ENCODE peak calls at places on chromosomes 1 and 21, in eight cellular contexts. R is IMR-90, E is stomach, J is A549, A is astrocyte, C is ovary, U is cardiac muscle cell, S is spleen. D is an unnamed sample.

GRCh38 chr1:214004795-214005194 is 17.0 kb downstream of the PROX1 start:
- DNase-seq in J (no peak), U (no peak), C (no peak), R (no peak), E (no peak), A (no peak), S (no peak), D (no peak)

GRCh38 chr21:41932576-41933258 is 21.1 kb downstream of the C2CD2 start:
- DNase-seq in S (peak), C (peak), U (no peak), J (no peak), R (peak), E (no peak), A (peak), D (peak)

GRCh38 chr21:35843911-35844667 is 216.2 kb downstream of the SETD4 start:
- DNase-seq in C (no peak), E (no peak), S (no peak), A (no peak), J (no peak), U (peak), R (no peak), D (no peak)

GRCh38 chr21:31908106-31909031 is 35.5 kb downstream of the HUNK start:
- DNase-seq in A (peak), C (peak), S (no peak), R (peak), U (no peak), J (no peak), E (no peak), D (no peak)

GRCh38 chr1:3219005-3219724 is 150.2 kb downstream of the PRDM16 start:
- DNase-seq in E (peak), U (peak), C (no peak), S (no peak), J (peak), A (peak), R (no peak), D (peak)

GRCh38 chr1:206723500-206724472 is 39.1 kb downstream of the MAPKAPK2 start:
- DNase-seq in C (peak), A (peak), J (peak), S (no peak), U (peak), E (peak), R (peak), D (peak)

GRCh38 chr1:39369568-39369967 is 121.9 kb upstream of the BMP8A start:
- DNase-seq in U (no peak), A (no peak), E (no peak), C (no peak), J (no peak), R (no peak), S (no peak), D (no peak)

GRCh38 chr1:237562247-237562823 is 328.4 kb downstream of the ZP4 start:
- DNase-seq in R (peak), E (no peak), A (peak), C (no peak), U (peak), S (no peak), J (peak), D (no peak)

GRCh38 chr1:198472123-198472522 is 68.4 kb downstream of the ATP6V1G3 start:
- DNase-seq in E (no peak), S (no peak), A (no peak), C (no peak), J (no peak), U (no peak), R (no peak), D (no peak)

GRCh38 chr1:154407866-154408777 is 3.0 kb downstream of the IL6R start:
- DNase-seq in E (no peak), C (no peak), U (no peak), S (no peak), R (peak), J (no peak), A (no peak), D (peak)

GRCh38 chr1:39105061-39105840 is 79.1 kb downstream of the NDUFS5 start:
- DNase-seq in J (no peak), C (peak), S (peak), R (peak), U (peak), E (peak), A (no peak), D (peak)

GRCh38 chr1:9534953-9535352 is 4.3 kb upstream of the SLC25A33 start:
- DNase-seq in E (no peak), U (no peak), A (no peak), S (no peak), R (no peak), J (no peak), C (no peak), D (no peak)

GRCh38 chr1:44806025-44806703 is 987 bp downstream of the DYNLT4 start:
- DNase-seq in U (no peak), S (peak), C (no peak), J (no peak), A (no peak), E (no peak), R (no peak), D (peak)

GRCh38 chr1:243471754-243472725 is 216.2 kb downstream of the SDCCAG8 start:
- DNase-seq in A (peak), R (peak), C (no peak), E (no peak), S (no peak), U (no peak), J (no peak), D (no peak)

GRCh38 chr1:97636941-97637340 is 283.9 kb downstream of the DPYD start:
- DNase-seq in C (no peak), E (no peak), S (no peak), J (no peak), R (no peak), U (peak), A (peak), D (no peak)

GRCh38 chr1:22053861-22054770 is 1.6 kb downstream of the CDC42 start:
- DNase-seq in S (peak), E (no peak), A (no peak), R (peak), C (no peak), J (no peak), U (peak), D (no peak)

GRCh38 chr1:201217146-201217545 is 26.5 kb downstream of the IGFN1 start:
- DNase-seq in U (no peak), R (no peak), A (no peak), S (no peak), C (no peak), J (no peak), E (no peak), D (no peak)

GRCh38 chr1:25568834-25569598 is 25.6 kb downstream of the LDLRAP1 start:
- DNase-seq in R (peak), U (peak), E (no peak), S (no peak), C (peak), A (peak), J (peak), D (peak)

GRCh38 chr1:209755926-209756607 is at the start of gene TRAF3IP3:
- DNase-seq in S (peak), E (peak), R (no peak), U (no peak), C (no peak), A (no peak), J (no peak), D (no peak)

GRCh38 chr1:20948091-20948490 is 161.0 kb upstream of the HP1BP3 start:
- DNase-seq in U (no peak), R (no peak), J (no peak), A (no peak), C (no peak), E (no peak), S (no peak), D (no peak)

GRCh38 chr1:47172782-47173181 is 17.1 kb downstream of the PDZK1IP1 start:
- DNase-seq in R (no peak), U (no peak), S (no peak), C (no peak), J (no peak), E (no peak), A (no peak), D (no peak)

GRCh38 chr1:153616885-153617428 is 832 bp upstream of the S100A14 start:
- DNase-seq in J (no peak), C (no peak), A (no peak), E (no peak), R (no peak), S (no peak), U (no peak), D (peak)

GRCh38 chr1:201212056-201212455 is 21.4 kb downstream of the IGFN1 start:
- DNase-seq in A (no peak), E (no peak), C (no peak), J (no peak), U (no peak), R (no peak), S (peak), D (no peak)

DNA sequence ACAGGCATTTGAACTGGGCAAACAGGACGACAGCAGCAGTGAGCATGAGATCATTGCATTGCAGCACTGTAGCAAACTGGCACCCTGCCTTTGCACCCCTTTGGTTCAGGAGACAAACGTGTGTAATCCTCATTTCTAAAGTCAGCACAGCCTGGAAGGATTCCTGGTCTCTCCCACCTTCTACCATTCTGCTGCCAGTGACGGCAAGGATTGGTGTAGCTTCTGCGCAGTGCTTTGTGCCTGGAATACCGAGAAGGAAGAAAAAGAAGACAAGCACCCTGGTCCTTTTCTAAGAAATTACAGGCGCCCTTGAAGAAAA is 805.3 kb downstream of the USP25 start:
- DNase-seq in J (no peak), C (peak), R (peak), E (peak), A (peak), S (no peak), U (peak), D (peak)
- H3K27ac ChIP-seq in J (peak), C (peak), R (no peak), E (peak), A (peak), S (no peak), U (no peak), D (peak)

DNA sequence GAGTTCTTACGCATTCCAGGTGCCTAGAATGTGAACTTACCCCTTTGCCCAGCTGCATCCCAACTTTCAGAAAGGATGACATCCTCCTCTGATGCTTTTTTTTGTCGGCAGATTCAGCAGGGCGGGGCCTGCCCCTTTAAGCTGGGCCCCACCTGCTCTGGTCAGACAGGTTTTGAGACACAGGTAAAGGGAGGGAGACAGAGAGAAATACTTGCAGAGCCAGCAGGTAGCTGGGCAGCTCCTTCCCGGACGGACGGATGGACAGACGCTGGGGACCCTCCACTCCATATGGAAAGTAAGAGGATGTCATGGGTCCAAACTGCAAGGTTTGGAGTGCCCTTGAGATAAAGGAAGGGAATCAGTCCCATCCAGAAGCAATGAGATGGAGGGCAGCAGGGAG is at the start of gene TMEM79:
- DNase-seq in U (no peak), J (no peak), A (no peak), E (no peak), R (no peak), S (peak), C (no peak), D (no peak)
- TF ChIP-seq CTCF in U (no peak), J (no peak), A (no peak), E (no peak), R (no peak), S (no peak), C (no peak), D (no peak)

DNA sequence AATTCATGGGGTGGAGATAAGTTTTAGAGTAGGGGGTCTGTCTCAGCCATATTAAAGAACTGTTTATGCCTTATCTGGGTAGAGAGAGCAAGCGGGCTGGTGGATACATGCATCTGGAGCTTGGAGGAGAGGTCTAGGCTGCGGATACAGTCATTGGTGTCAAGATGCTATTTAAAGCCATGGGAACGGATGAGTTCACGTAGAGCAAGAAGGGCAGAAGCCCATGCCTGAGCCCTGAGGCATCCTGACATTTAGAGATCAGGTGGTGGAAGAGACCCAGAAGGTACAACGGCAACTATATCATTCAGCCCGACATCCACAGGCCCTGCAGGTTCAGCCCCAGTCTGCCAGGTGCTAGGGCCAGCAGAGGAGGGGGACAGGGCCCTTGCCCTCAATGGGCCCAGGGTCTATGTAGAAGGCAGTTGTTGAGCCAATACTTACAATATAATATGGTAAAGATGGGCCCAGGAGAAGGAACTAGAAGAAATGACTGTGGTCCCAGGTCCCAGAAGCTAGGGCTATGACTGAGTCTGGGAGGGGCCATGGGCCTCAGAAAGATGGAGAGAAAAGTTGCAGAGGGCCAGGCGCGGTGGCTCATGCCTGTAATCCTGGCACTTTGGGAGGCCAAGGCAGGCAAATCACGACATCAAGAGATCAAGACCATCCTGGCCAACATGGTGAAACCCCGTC is 15.2 kb upstream of the CHI3L1 start:
- DNase-seq in J (no peak), E (peak), S (no peak), A (no peak), C (no peak), R (no peak), U (no peak), D (peak)
- H3K27ac ChIP-seq in J (no peak), E (peak), S (no peak), A (no peak), C (no peak), R (peak), U (no peak), D (no peak)

GRCh38 chr1:248873409-248873992 is 14.6 kb upstream of the ZNF692 start:
- DNase-seq in U (peak), C (peak), R (peak), S (peak), J (peak), E (peak), A (peak), D (peak)
- TF ChIP-seq CTCF in U (no peak), C (no peak), R (peak), S (no peak), J (no peak), E (no peak), A (no peak), D (no peak)

DNA sequence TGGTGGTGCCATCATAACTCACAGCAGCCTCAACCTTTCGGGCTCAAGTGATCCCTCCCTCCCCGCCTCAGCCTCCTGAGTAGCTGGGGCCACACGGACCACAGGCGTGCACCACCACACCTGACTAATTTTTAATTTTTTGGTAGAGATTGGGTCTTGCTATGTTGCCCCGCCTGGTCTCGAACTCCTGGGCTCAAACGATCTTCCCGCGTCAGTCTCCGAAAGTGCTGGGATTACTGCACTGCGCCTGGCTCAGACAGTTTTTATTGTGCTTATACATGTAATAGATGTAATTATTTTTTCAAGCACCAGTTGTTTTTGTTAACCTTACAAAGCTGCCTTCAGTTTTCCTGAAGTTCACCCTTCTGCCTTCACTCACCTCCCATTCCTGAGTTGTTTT is 38.0 kb upstream of the HMGN1 start:
- DNase-seq in E (no peak), R (no peak), C (no peak), U (no peak), J (no peak), A (no peak), S (no peak), D (no peak)
- H3K27ac ChIP-seq in E (peak), R (no peak), C (no peak), U (no peak), J (peak), A (peak), S (no peak), D (peak)

DNA sequence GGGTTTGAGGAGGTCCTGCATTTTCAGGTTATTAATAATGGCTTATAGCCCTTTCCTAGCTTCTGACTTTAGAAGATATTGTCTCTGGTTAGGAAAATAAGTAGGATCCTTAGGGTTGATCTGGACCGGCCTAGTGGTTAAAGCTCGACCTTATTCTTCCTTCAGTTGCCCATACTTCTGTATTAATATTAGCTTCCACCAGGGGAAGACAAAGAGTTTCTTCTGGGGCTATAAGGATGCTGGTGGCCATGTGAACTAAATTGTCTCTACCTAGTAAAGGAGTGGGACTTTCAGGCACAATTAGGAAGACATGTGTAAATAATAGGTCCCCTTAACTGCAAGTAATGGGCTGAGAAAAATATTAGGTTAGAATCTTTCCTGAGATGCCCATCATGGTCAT is 20.6 kb upstream of the FCGR2A start:
- DNase-seq in R (no peak), E (no peak), C (no peak), S (no peak), J (no peak), U (peak), A (no peak), D (no peak)
- TF ChIP-seq CTCF in R (peak), E (peak), C (no peak), S (peak), J (no peak), U (peak), A (peak), D (no peak)

DNA sequence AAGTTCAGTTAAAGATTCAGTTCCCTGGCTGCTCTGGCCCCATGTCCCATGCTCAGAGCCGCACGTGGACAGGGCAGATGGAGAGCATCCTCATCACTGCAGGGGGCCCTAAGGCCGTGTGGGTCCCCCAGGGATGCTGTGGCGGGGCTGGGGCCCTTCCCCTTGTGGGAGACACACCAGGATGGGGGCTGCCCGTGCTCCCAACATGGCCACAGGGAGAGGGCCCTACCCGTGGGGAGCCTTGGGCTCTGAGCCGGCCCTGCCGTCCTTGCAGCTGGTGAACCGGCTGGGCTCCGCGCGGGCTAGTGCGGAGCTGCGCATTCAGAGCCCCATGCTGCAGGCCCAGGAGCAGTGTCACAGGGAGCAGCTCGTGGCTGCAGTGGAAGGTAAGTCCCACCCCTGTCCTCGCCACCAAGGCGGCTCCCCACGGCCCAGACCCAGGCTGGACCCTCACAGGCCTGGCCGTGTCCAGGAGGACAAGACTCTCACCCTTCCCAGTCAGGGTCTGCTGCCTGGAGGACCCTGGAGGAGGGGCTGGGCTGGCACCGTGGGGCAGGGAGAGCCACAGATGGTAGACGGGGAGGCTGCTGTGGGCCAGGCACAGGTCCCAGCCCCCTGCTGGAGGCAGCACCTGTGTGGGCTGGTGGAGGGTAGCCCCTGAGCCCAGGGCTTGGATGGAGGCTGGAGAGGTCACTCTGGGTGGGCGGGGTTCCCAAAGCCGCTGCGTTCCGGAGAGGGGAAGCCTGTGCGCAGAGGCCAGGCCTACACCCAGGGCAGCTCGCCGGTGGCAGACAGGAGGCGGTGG is 53.8 kb downstream of the TRIM11 start:
- DNase-seq in R (no peak), C (no peak), U (no peak), E (no peak), A (no peak), S (peak), J (no peak), D (peak)
- H3K27ac ChIP-seq in R (no peak), C (no peak), U (peak), E (no peak), A (no peak), S (no peak), J (no peak), D (no peak)

GRCh38 chr1:43074244-43074643 is 97.8 kb downstream of the EBNA1BP2 start:
- DNase-seq in J (peak), C (no peak), A (no peak), U (no peak), E (no peak), R (no peak), S (no peak), D (no peak)
- TF ChIP-seq CTCF in J (peak), C (no peak), A (peak), U (no peak), E (no peak), R (no peak), S (no peak), D (no peak)

GRCh38 chr21:37208056-37208705 is 59.0 kb downstream of the VPS26C start:
- DNase-seq in U (no peak), C (no peak), J (no peak), R (no peak), S (peak), A (no peak), E (peak), D (no peak)
- H3K27ac ChIP-seq in U (peak), C (no peak), J (no peak), R (no peak), S (no peak), A (no peak), E (peak), D (no peak)